ENCODE peak calls at places on chromosome 13, in seven cellular contexts. O is NT2/D1, T is HCT116, J is K562, G is GM12878, A is H1, S is HepG2. Z is an unnamed sample.

GRCh38 chr13:40408602-40409001 is 257.8 kb downstream of the FOXO1 start:
- DNase-seq in O (no peak), T (peak), J (no peak), G (no peak), A (no peak), S (no peak), Z (no peak)

GRCh38 chr13:113802090-113802531 is 43.1 kb downstream of the TMEM255B start:
- DNase-seq in O (peak), T (no peak), J (peak), G (no peak), A (no peak), S (peak), Z (peak)

GRCh38 chr13:83622422-83622784 is 259.9 kb downstream of the SLITRK1 start:
- DNase-seq in O (no peak), T (no peak), J (no peak), G (no peak), A (no peak), S (no peak), Z (no peak)

GRCh38 chr13:59665736-59666135 is 498.0 kb downstream of the DIAPH3 start:
- DNase-seq in O (no peak), T (no peak), J (no peak), G (no peak), A (no peak), S (no peak), Z (no peak)

GRCh38 chr13:64704121-64704520 is 2526.0 kb downstream of the PCDH9 start:
- DNase-seq in O (no peak), T (no peak), J (no peak), G (no peak), A (no peak), S (no peak), Z (no peak)

GRCh38 chr13:102724923-102725322 is 30.1 kb upstream of the METTL21C start:
- DNase-seq in O (no peak), T (no peak), J (no peak), G (no peak), A (no peak), S (peak), Z (peak)

GRCh38 chr13:52159159-52159982 is at the start of gene NEK3:
- DNase-seq in O (peak), T (peak), J (peak), G (no peak), A (peak), S (peak), Z (peak)

GRCh38 chr13:99464441-99464949 is 36.8 kb upstream of the TM9SF2 start:
- DNase-seq in O (no peak), T (no peak), J (no peak), G (no peak), A (no peak), S (no peak), Z (no peak)

GRCh38 chr13:98965325-98965724 is 12.5 kb downstream of the DOCK9 start:
- DNase-seq in O (no peak), T (no peak), J (no peak), G (no peak), A (no peak), S (no peak), Z (no peak)

GRCh38 chr13:73274147-73274546 is 215.3 kb downstream of the KLF5 start:
- DNase-seq in O (no peak), T (no peak), J (no peak), G (no peak), A (no peak), S (no peak), Z (no peak)

GRCh38 chr13:50127017-50127725 is 111.9 kb downstream of the KCNRG start:
- DNase-seq in O (no peak), T (no peak), J (no peak), G (no peak), A (no peak), S (no peak), Z (no peak)

GRCh38 chr13:27053902-27054595 is 117.6 kb downstream of the USP12 start:
- DNase-seq in O (no peak), T (peak), J (no peak), G (no peak), A (no peak), S (no peak), Z (no peak)

GRCh38 chr13:51764184-51765141 is 39.5 kb downstream of the DHRS12 start:
- DNase-seq in O (no peak), T (no peak), J (no peak), G (peak), A (no peak), S (peak), Z (no peak)

GRCh38 chr13:19782049-19782726 is 557 bp downstream of the PSPC1 start:
- DNase-seq in O (peak), T (no peak), J (peak), G (no peak), A (no peak), S (no peak), Z (peak)

GRCh38 chr13:25046274-25046984 is 49.5 kb upstream of the PABPC3 start:
- DNase-seq in O (no peak), T (no peak), J (no peak), G (no peak), A (no peak), S (no peak), Z (peak)

GRCh38 chr13:28820099-28821051 is at the start of gene MTUS2:
- DNase-seq in O (no peak), T (no peak), J (peak), G (no peak), A (no peak), S (no peak), Z (no peak)

GRCh38 chr13:99501952-99502310 is 659 bp downstream of the TM9SF2 start:
- DNase-seq in O (no peak), T (no peak), J (no peak), G (no peak), A (no peak), S (no peak), Z (no peak)

GRCh38 chr13:23750383-23751121 is 138.6 kb downstream of the MIPEP start:
- DNase-seq in O (no peak), T (no peak), J (no peak), G (no peak), A (no peak), S (no peak), Z (no peak)

GRCh38 chr13:73778242-73778864 is 355.9 kb downstream of the KLF12 start:
- DNase-seq in O (no peak), T (no peak), J (no peak), G (no peak), A (no peak), S (peak), Z (no peak)

GRCh38 chr13:108895220-108895704 is 265.9 kb downstream of the MYO16 start:
- DNase-seq in O (no peak), T (no peak), J (no peak), G (no peak), A (no peak), S (peak), Z (peak)

GRCh38 chr13:42753697-42754096 is 27.7 kb upstream of the FAM216B start:
- DNase-seq in O (no peak), T (no peak), J (no peak), G (no peak), A (no peak), S (no peak), Z (no peak)

GRCh38 chr13:98869408-98870090 is 108.3 kb downstream of the DOCK9 start:
- DNase-seq in O (no peak), T (no peak), J (peak), G (no peak), A (no peak), S (no peak), Z (no peak)

GRCh38 chr13:77521595-77522367 is 13.7 kb upstream of the SCEL start:
- DNase-seq in O (peak), T (no peak), J (no peak), G (no peak), A (peak), S (no peak), Z (no peak)

GRCh38 chr13:109110159-109110558 is 480.7 kb downstream of the MYO16 start:
- DNase-seq in O (no peak), T (no peak), J (no peak), G (no peak), A (no peak), S (no peak), Z (no peak)

GRCh38 chr13:50679321-50679720 is 164.2 kb downstream of the DLEU7 start:
- DNase-seq in O (no peak), T (no peak), J (no peak), G (no peak), A (no peak), S (no peak), Z (no peak)

GRCh38 chr13:33884506-33885221 is 66.7 kb downstream of the RFC3 start:
- DNase-seq in O (no peak), T (no peak), J (no peak), G (no peak), A (no peak), S (peak), Z (no peak)

GRCh38 chr13:40777166-40777956 is 6.4 kb upstream of the MRPS31 start:
- DNase-seq in O (peak), T (peak), J (peak), G (no peak), A (no peak), S (peak), Z (peak)

GRCh38 chr13:42420304-42420703 is 148.4 kb downstream of the AKAP11 start:
- DNase-seq in O (no peak), T (no peak), J (no peak), G (peak), A (no peak), S (no peak), Z (no peak)

GRCh38 chr13:29543230-29544215 is 52.0 kb downstream of the SLC7A1 start:
- DNase-seq in O (no peak), T (no peak), J (no peak), G (peak), A (peak), S (peak), Z (no peak)

GRCh38 chr13:59906413-59907027 is 257.2 kb downstream of the DIAPH3 start:
- DNase-seq in O (no peak), T (peak), J (no peak), G (no peak), A (no peak), S (peak), Z (peak)

GRCh38 chr13:95235944-95236343 is 65.3 kb downstream of the ABCC4 start:
- DNase-seq in O (no peak), T (no peak), J (no peak), G (no peak), A (no peak), S (no peak), Z (no peak)

GRCh38 chr13:97512732-97513131 is 78.8 kb downstream of the RAP2A start:
- DNase-seq in O (no peak), T (no peak), J (no peak), G (no peak), A (no peak), S (peak), Z (no peak)

GRCh38 chr13:60335531-60335930 is 61.5 kb upstream of the TDRD3 start:
- DNase-seq in O (no peak), T (no peak), J (no peak), G (no peak), A (no peak), S (peak), Z (no peak)

GRCh38 chr13:45367358-45367757 is 26.4 kb upstream of the TPT1 start:
- DNase-seq in O (peak), T (peak), J (peak), G (peak), A (peak), S (peak), Z (no peak)

GRCh38 chr13:40060318-40061007 is 405.0 kb downstream of the COG6 start:
- DNase-seq in O (no peak), T (no peak), J (no peak), G (peak), A (no peak), S (no peak), Z (no peak)

GRCh38 chr13:114263590-114263989 is 17.8 kb upstream of the UPF3A start:
- DNase-seq in O (no peak), T (no peak), J (no peak), G (peak), A (no peak), S (no peak), Z (no peak)

GRCh38 chr13:28336193-28336657 is 158.7 kb downstream of the FLT1 start:
- DNase-seq in O (no peak), T (no peak), J (no peak), G (no peak), A (no peak), S (no peak), Z (no peak)

GRCh38 chr13:95676100-95676774 is 702 bp upstream of the DNAJC3 start:
- DNase-seq in O (no peak), T (peak), J (no peak), G (no peak), A (no peak), S (peak), Z (no peak)

GRCh38 chr13:76025392-76025791 is 389.3 kb downstream of the LMO7 start:
- DNase-seq in O (no peak), T (no peak), J (no peak), G (no peak), A (no peak), S (no peak), Z (no peak)

GRCh38 chr13:76020421-76020955 is 384.4 kb downstream of the LMO7 start:
- DNase-seq in O (no peak), T (no peak), J (no peak), G (no peak), A (no peak), S (no peak), Z (no peak)

GRCh38 chr13:76027131-76027530 is 391.0 kb downstream of the LMO7 start:
- DNase-seq in O (peak), T (no peak), J (no peak), G (no peak), A (no peak), S (no peak), Z (no peak)

GRCh38 chr13:76024151-76024550 is 388.0 kb downstream of the LMO7 start:
- DNase-seq in O (no peak), T (no peak), J (no peak), G (no peak), A (no peak), S (no peak), Z (no peak)

DNA sequence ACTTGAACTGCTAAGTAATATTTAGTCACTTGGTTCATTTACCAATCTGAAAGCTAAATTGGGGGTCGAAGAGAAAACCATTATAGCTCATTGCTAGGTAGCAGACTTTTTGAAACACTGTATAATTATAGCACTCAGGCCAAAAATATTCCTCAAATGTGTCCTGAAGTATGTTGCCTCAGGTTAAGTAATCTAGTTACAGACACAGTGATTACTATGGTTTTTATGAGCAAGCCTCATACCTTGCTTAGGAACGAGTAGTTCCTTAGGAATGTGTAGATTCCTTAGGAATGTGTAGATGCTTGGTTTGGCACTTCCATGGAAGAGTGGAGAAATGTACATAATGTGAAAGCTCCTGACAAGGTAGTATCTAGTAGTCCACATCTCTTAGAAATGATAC is 387.5 kb downstream of the LMO7 start:
- DNase-seq in O (no peak), T (no peak), J (no peak), G (no peak), A (no peak), S (no peak), Z (no peak)
- TF ChIP-seq YY1 in O (no peak), T (no peak), J (no peak), G (no peak), A (no peak), S (no peak), Z (no peak)

GRCh38 chr13:37338721-37339120 is 233.3 kb upstream of the CSNK1A1L start:
- DNase-seq in O (no peak), T (no peak), J (no peak), G (no peak), A (no peak), S (no peak), Z (no peak)
- TF ChIP-seq YY1 in O (no peak), T (no peak), J (no peak), G (no peak), A (no peak), S (no peak), Z (no peak)

DNA sequence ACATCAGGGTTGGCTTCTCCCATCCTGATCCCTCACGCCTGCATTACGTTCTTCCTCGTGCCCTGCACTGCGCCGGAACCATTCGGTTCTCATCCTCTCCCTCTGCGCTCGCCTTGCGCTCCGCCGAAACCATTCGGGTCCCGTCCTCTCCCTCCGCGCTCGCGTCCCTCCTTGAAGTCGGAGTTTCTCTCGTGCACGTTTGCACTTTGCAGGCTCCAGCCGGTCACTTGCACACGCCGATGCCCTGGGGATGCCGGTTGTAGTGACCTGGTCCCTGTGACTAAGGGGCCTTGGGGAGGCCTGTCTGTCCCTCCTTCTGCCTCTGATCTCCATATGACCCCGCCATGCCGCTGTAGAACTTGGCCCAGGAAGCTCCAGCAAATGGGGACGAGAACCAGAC is 265.8 kb downstream of the TEX29 start:
- DNase-seq in O (no peak), T (no peak), J (no peak), G (no peak), A (no peak), S (no peak), Z (no peak)
- TF ChIP-seq YY1 in O (no peak), T (no peak), J (no peak), G (no peak), A (no peak), S (no peak), Z (no peak)

DNA sequence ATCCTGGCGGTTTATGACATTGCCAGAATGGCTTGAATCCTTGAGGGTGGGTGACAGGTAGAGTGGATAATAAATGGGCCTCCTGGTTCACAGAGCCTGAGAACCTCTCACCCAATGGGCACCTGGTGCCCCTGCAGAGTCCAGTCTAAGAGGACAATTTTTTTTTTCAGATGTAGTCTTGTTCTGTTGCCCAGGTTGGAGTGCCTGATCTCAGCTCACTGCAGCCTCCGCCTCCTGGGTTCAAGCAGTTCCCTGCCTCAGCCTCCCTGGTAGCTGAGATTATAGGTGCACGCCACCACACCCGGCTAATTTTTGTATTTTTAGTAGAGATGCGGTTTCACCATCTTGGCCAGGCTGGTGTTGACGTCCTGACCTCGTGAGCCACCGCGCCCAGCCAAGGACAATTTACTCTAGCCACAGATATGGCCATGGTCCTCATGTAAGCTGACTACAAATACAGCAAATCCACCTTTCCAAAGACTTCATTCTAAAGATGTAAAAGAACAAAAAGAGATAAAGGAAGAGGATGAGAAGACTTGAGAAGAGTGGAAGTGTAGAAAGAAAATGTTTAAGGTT is 33.0 kb downstream of the COL4A2 start:
- DNase-seq in O (no peak), T (no peak), J (no peak), G (no peak), A (no peak), S (no peak), Z (no peak)
- TF ChIP-seq YY1 in O (no peak), T (no peak), J (no peak), G (no peak), A (no peak), S (no peak), Z (no peak)

GRCh38 chr13:32314271-32314967 is 744 bp downstream of the ZAR1L start:
- DNase-seq in O (no peak), T (no peak), J (no peak), G (no peak), A (no peak), S (no peak), Z (no peak)
- TF ChIP-seq YY1 in O (no peak), T (no peak), J (no peak), G (no peak), A (no peak), S (no peak), Z (no peak)

GRCh38 chr13:111346281-111346680 is 25.8 kb downstream of the TEX29 start:
- DNase-seq in O (no peak), T (no peak), J (no peak), G (no peak), A (no peak), S (no peak), Z (no peak)
- TF ChIP-seq YY1 in O (no peak), T (no peak), J (no peak), G (no peak), A (no peak), S (no peak), Z (no peak)

DNA sequence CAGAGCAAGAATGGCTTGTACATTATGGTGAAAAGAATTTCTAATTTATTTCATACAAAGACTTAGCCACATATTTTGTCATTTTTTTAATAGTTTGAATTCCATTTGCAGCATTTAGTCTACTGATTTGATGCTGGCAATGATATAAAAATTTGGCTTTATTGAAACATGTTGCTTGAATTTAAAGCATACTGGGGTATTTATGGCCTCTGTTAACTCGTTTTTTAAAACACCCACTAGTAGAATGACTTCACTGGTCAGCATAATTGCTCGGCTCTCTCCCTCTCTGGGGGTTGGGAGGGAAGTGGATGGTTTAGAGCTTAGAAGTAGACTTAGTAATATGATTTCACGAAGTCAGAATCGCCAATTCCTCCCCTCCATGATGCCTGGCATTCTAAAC is 354.9 kb upstream of the HTR2A start:
- DNase-seq in O (no peak), T (no peak), J (no peak), G (no peak), A (no peak), S (no peak), Z (no peak)
- TF ChIP-seq YY1 in O (no peak), T (no peak), J (no peak), G (no peak), A (no peak), S (no peak), Z (no peak)

GRCh38 chr13:31947506-31947905 is 84.1 kb upstream of the FRY start:
- DNase-seq in O (no peak), T (no peak), J (no peak), G (no peak), A (no peak), S (no peak), Z (no peak)

GRCh38 chr13:31944262-31945160 is 87.1 kb upstream of the FRY start:
- DNase-seq in O (no peak), T (no peak), J (no peak), G (no peak), A (no peak), S (no peak), Z (no peak)

GRCh38 chr13:31945202-31945978 is 86.2 kb upstream of the FRY start:
- DNase-seq in O (no peak), T (no peak), J (no peak), G (no peak), A (no peak), S (no peak), Z (peak)

GRCh38 chr13:31946091-31946770 is 85.3 kb upstream of the FRY start:
- DNase-seq in O (no peak), T (no peak), J (no peak), G (no peak), A (no peak), S (no peak), Z (no peak)

DNA sequence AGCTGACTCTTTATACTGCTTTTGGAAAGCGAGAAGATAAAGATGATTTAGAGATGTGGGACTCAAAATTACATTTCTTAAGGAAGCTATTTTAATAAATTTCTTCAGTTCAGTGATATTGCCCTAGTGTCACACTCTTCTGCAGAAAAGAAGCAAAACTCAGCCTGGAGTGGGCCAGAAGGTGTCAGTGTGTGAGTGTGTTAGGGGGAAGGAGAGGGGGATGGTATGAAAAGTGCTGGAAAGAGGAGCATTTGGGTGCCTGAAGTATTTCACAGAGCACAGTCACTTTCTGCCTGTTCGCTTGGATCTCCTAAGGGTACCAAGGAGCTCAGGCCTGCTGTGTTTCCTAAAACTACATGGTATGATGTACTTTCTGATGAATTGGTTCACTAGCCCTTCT is 84.5 kb upstream of the FRY start:
- DNase-seq in O (no peak), T (no peak), J (no peak), G (no peak), A (no peak), S (no peak), Z (no peak)
- TF ChIP-seq YY1 in O (no peak), T (no peak), J (no peak), G (no peak), A (no peak), S (no peak), Z (no peak)